ENCODE peak calls at places on chromosomes 2 and 18, in nine cellular contexts. X is NCI-H345; I is non-pigmented ciliary epithelial cell; N is T-helper 2 cell; D is A549; M is stimulated activated effector memory CD8-positive, alpha-beta T cell treated with anti-CD3 and anti-CD28 coated beads, Interleukin-12 subunit alpha, Interleukin-12 subunit beta, amount 100 ng/mL, for 72 hours; B is AG04450; U is KBM-7; C is effector memory CD8-positive, alpha-beta T cell. R is an unnamed sample.

GRCh38 chr2:223058952-223059716 is 7.1 kb downstream of the KCNE4 start:
- DNase-seq in I (no peak), M (no peak), N (no peak), C (no peak), U (no peak), B (no peak), D (peak; percentile 56), X (peak; percentile 62), R (peak; percentile 7)

GRCh38 chr2:188788621-188789020 is 185.6 kb upstream of the COL3A1 start:
- DNase-seq in B (no peak), N (no peak), X (no peak), D (peak; percentile 55), U (no peak), I (no peak), C (no peak), M (no peak), R (peak; percentile 84)

GRCh38 chr18:55079481-55080350 is 120.5 kb upstream of the CCDC68 start:
- DNase-seq in U (no peak), M (no peak), N (no peak), B (no peak), I (no peak), X (no peak), D (no peak), C (no peak), R (no peak)

GRCh38 chr2:120245933-120246332 is 6.7 kb upstream of the RALB start:
- DNase-seq in C (no peak), D (no peak), I (no peak), B (no peak), U (no peak), N (no peak), X (no peak), M (no peak), R (no peak)

GRCh38 chr2:13413989-13414388 is 697.3 kb downstream of the TRIB2 start:
- DNase-seq in U (no peak), X (no peak), I (no peak), N (no peak), M (no peak), D (no peak), C (no peak), B (no peak), R (peak; percentile 21)

GRCh38 chr2:10042301-10043161 is 819 bp upstream of the KLF11 start:
- DNase-seq in I (no peak), X (no peak), D (no peak), M (no peak), B (no peak), N (peak; percentile 18), U (no peak), C (no peak), R (no peak)

GRCh38 chr18:50428531-50429206 is 53.8 kb downstream of the SKA1 start:
- DNase-seq in I (no peak), X (no peak), U (no peak), C (no peak), B (no peak), D (no peak), M (no peak), N (no peak), R (peak; percentile 23)

GRCh38 chr2:151544449-151544848 is 134.7 kb downstream of the RIF1 start:
- DNase-seq in M (no peak), U (no peak), I (no peak), X (no peak), B (no peak), D (no peak), C (no peak), N (no peak), R (no peak)

GRCh38 chr2:101706819-101707177 is 9.3 kb downstream of the MAP4K4 start:
- DNase-seq in M (no peak), I (no peak), U (peak; percentile 43), B (no peak), X (no peak), C (peak; percentile 23), D (no peak), N (no peak), R (no peak)

GRCh38 chr2:121128741-121129659 is 156.0 kb downstream of the TFCP2L1 start:
- DNase-seq in I (no peak), C (no peak), U (peak; percentile 73), M (no peak), B (no peak), X (no peak), D (peak; percentile 60), N (no peak), R (no peak)

GRCh38 chr18:59665057-59666007 is 31.9 kb downstream of the CCBE1 start:
- DNase-seq in U (no peak), X (no peak), I (no peak), B (no peak), M (no peak), C (no peak), D (no peak), N (no peak), R (no peak)